ENCODE peak calls at places on chromosomes 16 and 17, in five cellular contexts. R, C, P, T and V are unnamed samples.
A peak's percentile ranks its signal among the peaks of the same experiment; 100 is the strongest.

GRCh38 chr16:82456683-82457082 is 170.1 kb upstream of the CDH13 start:
- DNase-seq in R (peak; percentile 75), C (peak; percentile 25), P (peak; percentile 65), T (peak; percentile 78), V (peak; percentile 69)

GRCh38 chr16:73143681-73144370 is 95.9 kb upstream of the ZFHX3 start:
- DNase-seq in R (peak; percentile 36), C (no peak), P (no peak), T (no peak), V (no peak)

GRCh38 chr17:43952724-43953666 is 745 bp downstream of the PYY start:
- DNase-seq in R (no peak), C (no peak), P (peak; percentile 13), T (no peak), V (peak; percentile 66)

GRCh38 chr17:21077286-21077685 is 34.5 kb upstream of the USP22 start:
- DNase-seq in R (no peak), C (no peak), P (no peak), T (no peak), V (no peak)

GRCh38 chr17:58960068-58960467 is 146.6 kb downstream of the TRIM37 start:
- DNase-seq in R (peak; percentile 56), C (peak; percentile 28), P (peak; percentile 13), T (peak; percentile 60), V (no peak)

GRCh38 chr17:74403512-74404137 is 28.3 kb upstream of the GPRC5C start:
- DNase-seq in R (no peak), C (no peak), P (peak; percentile 54), T (no peak), V (no peak)

GRCh38 chr16:24758986-24759385 is 29.5 kb downstream of the TNRC6A start:
- DNase-seq in R (no peak), C (no peak), P (no peak), T (no peak), V (no peak)

GRCh38 chr17:19457830-19458271 is 46.8 kb downstream of the RNF112 start:
- DNase-seq in R (no peak), C (no peak), P (no peak), T (no peak), V (no peak)

GRCh38 chr16:73107371-73107770 is 59.4 kb upstream of the ZFHX3 start:
- DNase-seq in R (no peak), C (no peak), P (no peak), T (no peak), V (no peak)

GRCh38 chr17:82838386-82839063 is 1.3 kb downstream of the ZNF750 start:
- DNase-seq in R (peak; percentile 34), C (no peak), P (no peak), T (peak; percentile 52), V (no peak)